ENCODE peak calls at places on chromosomes 4 and X, in six cellular contexts. Z is mesenchymal stem cell, J is IMR-90, C is mesendoderm, X is trophoblast cell, E is H1. Y is an unnamed sample.

GRCh38 chr4:73505567-73505966 is 24.0 kb downstream of the AFM start:
- DNase-seq in Z (no peak), J (no peak), C (no peak), X (no peak), E (no peak), Y (no peak)

GRCh38 chr4:105146286-105147219 is at the start of gene TET2:
- DNase-seq in Z (peak; percentile 87), J (peak; percentile 87), C (peak; percentile 78), X (peak; percentile 76), E (no peak), Y (peak; percentile 58)

GRCh38 chrX:65926095-65927019 is 113.5 kb downstream of the VSIG4 start:
- DNase-seq in Z (no peak), J (no peak), C (no peak), X (no peak), E (no peak), Y (no peak)

GRCh38 chr4:182922551-182923284 is 5.5 kb upstream of the DCTD start:
- DNase-seq in Z (peak; percentile 15), J (peak; percentile 84), C (no peak), X (no peak), E (no peak), Y (no peak)

GRCh38 chr4:184246426-184246825 is 28.8 kb upstream of the ENPP6 start:
- DNase-seq in Z (no peak), J (no peak), C (no peak), X (no peak), E (no peak), Y (no peak)

GRCh38 chrX:15242899-15243555 is 26.9 kb downstream of the ASB9 start:
- DNase-seq in Z (peak; percentile 51), J (peak; percentile 59), C (peak; percentile 22), X (peak; percentile 68), E (no peak), Y (peak; percentile 5)

GRCh38 chr4:123497328-123497727 is 100.7 kb downstream of the SPRY1 start:
- DNase-seq in Z (no peak), J (no peak), C (no peak), X (no peak), E (no peak), Y (no peak)

GRCh38 chr4:61445374-61446063 is 245.4 kb downstream of the ADGRL3 start:
- DNase-seq in Z (no peak), J (no peak), C (no peak), X (no peak), E (no peak), Y (no peak)

GRCh38 chr4:38387348-38387747 is 276.7 kb upstream of the KLF3 start:
- DNase-seq in Z (no peak), J (peak; percentile 6), C (no peak), X (no peak), E (no peak), Y (no peak)

GRCh38 chr4:174450051-174450450 is 72.2 kb downstream of the HPGD start:
- DNase-seq in Z (peak; percentile 24), J (no peak), C (no peak), X (peak; percentile 23), E (no peak), Y (no peak)

GRCh38 chrX:1434871-1435240 is 17.9 kb downstream of the ASMTL start:
- DNase-seq in Z (no peak), J (no peak), C (no peak), X (no peak), E (no peak), Y (no peak)

GRCh38 chr4:83082777-83083176 is 31.8 kb downstream of the PLAC8 start:
- DNase-seq in Z (no peak), J (no peak), C (no peak), X (peak; percentile 55), E (no peak), Y (no peak)

GRCh38 chr4:185134176-185134869 is 8.7 kb upstream of the SLC25A4 start:
- DNase-seq in Z (peak; percentile 59), J (peak; percentile 61), C (peak; percentile 61), X (peak; percentile 80), E (no peak), Y (no peak)

GRCh38 chr4:99987681-99988080 is 37.6 kb upstream of the H2AZ1 start:
- DNase-seq in Z (no peak), J (no peak), C (no peak), X (no peak), E (no peak), Y (no peak)

GRCh38 chr4:6660430-6660829 is 19.9 kb downstream of the MRFAP1 start:
- DNase-seq in Z (no peak), J (no peak), C (no peak), X (no peak), E (no peak), Y (no peak)

GRCh38 chr4:6668391-6668790 is 25.3 kb upstream of the S100P start:
- DNase-seq in Z (no peak), J (peak; percentile 80), C (no peak), X (peak; percentile 92), E (no peak), Y (no peak)

GRCh38 chr4:6663596-6664393 is 23.3 kb downstream of the MRFAP1 start:
- DNase-seq in Z (no peak), J (no peak), C (no peak), X (no peak), E (no peak), Y (no peak)

GRCh38 chr4:6662591-6662990 is 22.1 kb downstream of the MRFAP1 start:
- DNase-seq in Z (no peak), J (no peak), C (no peak), X (no peak), E (no peak), Y (no peak)

DNA sequence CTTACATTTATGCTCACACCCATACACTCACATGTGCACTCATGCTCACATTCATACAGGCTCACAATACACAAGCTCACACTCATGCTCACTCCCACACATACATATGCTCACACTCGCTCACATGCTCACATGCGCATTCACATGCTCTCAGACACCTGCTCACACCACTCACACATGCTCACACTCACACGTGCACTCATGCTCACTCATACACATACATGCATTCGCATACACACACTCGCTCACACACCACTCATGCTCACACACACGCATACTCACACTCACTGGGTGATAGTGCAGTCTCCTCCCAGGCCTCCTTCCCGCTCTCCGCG is 24.8 kb downstream of the MRFAP1 start:
- DNase-seq in Z (no peak), J (no peak), C (no peak), X (no peak), E (no peak), Y (no peak)
- H4K8ac ChIP-seq in Z (no peak overlapping the region), J (no peak overlapping the region), C (no peak overlapping the region), X (no peak overlapping the region), E (no peak overlapping the region), Y (no peak overlapping the region)

DNA sequence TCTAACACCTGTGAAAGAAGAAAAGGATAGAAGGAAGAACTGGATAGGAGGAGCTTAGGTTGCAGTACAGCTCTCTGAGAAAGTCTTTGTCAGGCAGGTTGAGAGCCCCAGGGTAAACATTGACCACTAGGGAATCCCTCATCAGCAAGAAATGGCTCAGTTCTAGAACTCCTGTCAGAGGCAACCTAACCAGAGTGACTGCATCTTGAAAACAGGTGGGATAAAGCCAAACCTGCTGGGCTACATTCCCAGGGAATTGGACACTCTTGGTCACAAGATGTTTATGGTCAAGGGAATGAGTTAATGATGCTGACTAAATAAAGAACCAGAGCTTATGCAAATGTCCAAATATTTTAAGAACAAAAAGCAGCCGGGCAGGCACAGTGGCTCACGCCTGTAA is 108.3 kb upstream of the MED14 start:
- DNase-seq in Z (no peak), J (no peak), C (peak; percentile 15), X (peak; percentile 90), E (no peak), Y (no peak)
- H2AK5ac ChIP-seq in Z (peak overlapping the region; percentile 77), J (no peak overlapping the region), C (no peak overlapping the region), X (no peak overlapping the region), E (peak overlapping the region; percentile 88), Y (no peak overlapping the region)

GRCh38 chr4:186592961-186593586 is 37.7 kb upstream of the MTNR1A start:
- DNase-seq in Z (no peak), J (no peak), C (no peak), X (no peak), E (no peak), Y (no peak)

GRCh38 chr4:186592450-186592849 is 37.1 kb upstream of the MTNR1A start:
- DNase-seq in Z (no peak), J (no peak), C (no peak), X (no peak), E (no peak), Y (no peak)

GRCh38 chr4:186591651-186592050 is 36.3 kb upstream of the MTNR1A start:
- DNase-seq in Z (no peak), J (no peak), C (no peak), X (no peak), E (no peak), Y (no peak)

GRCh38 chr4:186596346-186596745 is 41.0 kb upstream of the MTNR1A start:
- DNase-seq in Z (no peak), J (no peak), C (no peak), X (no peak), E (no peak), Y (no peak)

DNA sequence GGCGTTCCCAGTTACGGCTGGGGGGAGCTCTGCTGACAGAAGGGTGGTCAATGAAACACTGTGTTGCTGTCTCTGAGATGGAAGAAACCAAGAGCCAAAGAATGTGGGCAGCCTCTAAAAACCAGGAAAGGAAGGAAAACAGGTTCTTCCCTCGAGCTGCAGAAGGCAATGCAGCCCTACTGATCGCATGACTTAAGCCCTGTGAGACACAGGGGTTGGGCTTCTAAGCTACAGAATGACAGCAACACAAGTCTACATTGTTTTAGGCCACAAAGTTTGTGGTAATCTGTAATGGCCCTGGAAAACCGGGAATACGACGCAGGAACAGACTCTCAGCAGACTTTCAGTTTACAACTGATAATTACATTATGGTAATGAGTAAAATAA is 38.2 kb upstream of the MTNR1A start:
- DNase-seq in Z (no peak), J (no peak), C (peak; percentile 17), X (no peak), E (no peak), Y (no peak)
- H3K36me3 ChIP-seq in Z (peaks cover 51% of the 10 kb centered on the region), J (peaks cover 72% of the 10 kb centered on the region), C (peaks cover 3% of the 10 kb centered on the region), X (peaks cover 45% of the 10 kb centered on the region), E (peaks cover 46% of the 10 kb centered on the region), Y (peaks cover 42% of the 10 kb centered on the region)

GRCh38 chrX:122504026-122504425 is 680.1 kb upstream of the GRIA3 start:
- DNase-seq in Z (no peak), J (no peak), C (no peak), X (no peak), E (no peak), Y (no peak)
- H4K8ac ChIP-seq in Z (no peak overlapping the region), J (no peak overlapping the region), C (no peak overlapping the region), X (no peak overlapping the region), E (no peak overlapping the region), Y (no peak overlapping the region)

GRCh38 chrX:115690554-115691216 is 129.7 kb downstream of the PLS3 start:
- DNase-seq in Z (peak; percentile 77), J (peak; percentile 79), C (peak; percentile 88), X (peak; percentile 81), E (peak; percentile 54), Y (peak; percentile 70)
- H2AK5ac ChIP-seq in Z (no peak overlapping the region), J (no peak overlapping the region), C (no peak overlapping the region), X (no peak overlapping the region), E (no peak overlapping the region), Y (no peak overlapping the region)

GRCh38 chr4:118736867-118737266 is 51.7 kb downstream of the METTL14 start:
- DNase-seq in Z (no peak), J (no peak), C (no peak), X (no peak), E (no peak), Y (no peak)
- H3K36me3 ChIP-seq in Z (peaks cover 22% of the 10 kb centered on the region), J (peaks cover 44% of the 10 kb centered on the region), C (peaks cover 2% of the 10 kb centered on the region), X (peaks cover 39% of the 10 kb centered on the region), E (peaks cover 32% of the 10 kb centered on the region), Y (peaks cover 29% of the 10 kb centered on the region)